ENCODE peak calls at places on chromosomes 12 and 14, in four cellular contexts. P is GM03348, D is kidney tubule cell, I is hepatic stellate cell. Y is an unnamed sample.

GRCh38 chr14:77612011-77612620 is 4.3 kb downstream of the SPTLC2 start:
- DNase-seq in P (peak; percentile 41), D (peak; percentile 63), I (peak; percentile 52), Y (no peak)

GRCh38 chr12:46200551-46200950 is 68.3 kb downstream of the SLC38A1 start:
- DNase-seq in P (no peak), D (no peak), I (no peak), Y (no peak)

GRCh38 chr12:71449373-71450070 is 9.9 kb downstream of the LGR5 start:
- DNase-seq in P (no peak), D (no peak), I (no peak), Y (no peak)

GRCh38 chr14:100534528-100535286 is 52.5 kb downstream of the BEGAIN start:
- DNase-seq in P (no peak), D (no peak), I (no peak), Y (peak; percentile 4)

GRCh38 chr14:104770851-104771272 is 17.9 kb downstream of the SIVA1 start:
- DNase-seq in P (peak; percentile 36), D (peak; percentile 13), I (no peak), Y (peak; percentile 57)

GRCh38 chr12:98635657-98636323 is 8.8 kb downstream of the IKBIP start:
- DNase-seq in P (peak; percentile 62), D (peak; percentile 87), I (peak; percentile 22), Y (no peak)

GRCh38 chr12:127923501-127923900 is 343.5 kb upstream of the TMEM132C start:
- DNase-seq in P (no peak), D (no peak), I (no peak), Y (no peak)

GRCh38 chr12:42758806-42759205 is 169.3 kb upstream of the PRICKLE1 start:
- DNase-seq in P (no peak), D (no peak), I (no peak), Y (no peak)